ENCODE peak calls at places on chromosomes 4 and X, in five cellular contexts. One of them, this sample, is unnamed.

GRCh38 chrX:40012039-40012799 is 85.5 kb downstream of the BCOR start:
- DNase-seq in choroid plexus epithelial cell: peak
- DNase-seq in RWPE2: no peak
- DNase-seq in lower lobe of right lung: no peak
- DNase-seq in MM.1S: no peak
- DNase-seq in this sample: no peak

GRCh38 chrX:120274958-120275357 is 24.3 kb downstream of the ZBTB33 start:
- DNase-seq in choroid plexus epithelial cell: no peak
- DNase-seq in RWPE2: no peak
- DNase-seq in lower lobe of right lung: no peak
- DNase-seq in MM.1S: no peak
- DNase-seq in this sample: no peak

GRCh38 chr4:108333353-108333920 is 164.7 kb upstream of the LEF1 start:
- DNase-seq in choroid plexus epithelial cell: no peak
- DNase-seq in RWPE2: no peak
- DNase-seq in lower lobe of right lung: no peak
- DNase-seq in MM.1S: no peak
- DNase-seq in this sample: no peak

GRCh38 chr4:136939781-136940180 is 592.5 kb downstream of the PCDH18 start:
- DNase-seq in choroid plexus epithelial cell: no peak
- DNase-seq in RWPE2: no peak
- DNase-seq in lower lobe of right lung: no peak
- DNase-seq in MM.1S: no peak
- DNase-seq in this sample: no peak

GRCh38 chr4:22237846-22238513 is 277.9 kb downstream of the ADGRA3 start:
- DNase-seq in choroid plexus epithelial cell: no peak
- DNase-seq in RWPE2: no peak
- DNase-seq in lower lobe of right lung: no peak
- DNase-seq in MM.1S: peak
- DNase-seq in this sample: no peak

GRCh38 chr4:23114538-23114937 is 421.8 kb downstream of the GBA3 start:
- DNase-seq in choroid plexus epithelial cell: no peak
- DNase-seq in RWPE2: no peak
- DNase-seq in lower lobe of right lung: no peak
- DNase-seq in MM.1S: peak
- DNase-seq in this sample: no peak

GRCh38 chr4:72900952-72901351 is 168.6 kb downstream of the COX18 start:
- DNase-seq in choroid plexus epithelial cell: no peak
- DNase-seq in RWPE2: no peak
- DNase-seq in lower lobe of right lung: no peak
- DNase-seq in MM.1S: no peak
- DNase-seq in this sample: no peak

GRCh38 chrX:11665144-11666040 is at the start of gene ARHGAP6:
- DNase-seq in choroid plexus epithelial cell: peak
- DNase-seq in RWPE2: no peak
- DNase-seq in lower lobe of right lung: peak
- DNase-seq in MM.1S: no peak
- DNase-seq in this sample: peak

GRCh38 chrX:97672608-97673007 is 788.9 kb downstream of the RPA4 start:
- DNase-seq in choroid plexus epithelial cell: no peak
- DNase-seq in RWPE2: no peak
- DNase-seq in lower lobe of right lung: no peak
- DNase-seq in MM.1S: no peak
- DNase-seq in this sample: no peak

GRCh38 chr4:85842540-85842939 is 367.6 kb downstream of the ARHGAP24 start:
- DNase-seq in choroid plexus epithelial cell: no peak
- DNase-seq in RWPE2: no peak
- DNase-seq in lower lobe of right lung: peak
- DNase-seq in MM.1S: no peak
- DNase-seq in this sample: no peak

GRCh38 chr4:8113611-8114343 is 44.8 kb downstream of the ABLIM2 start:
- DNase-seq in choroid plexus epithelial cell: no peak
- DNase-seq in RWPE2: no peak
- DNase-seq in lower lobe of right lung: no peak
- DNase-seq in MM.1S: no peak
- DNase-seq in this sample: peak

GRCh38 chrX:152821145-152821765 is 9.3 kb downstream of the CETN2 start:
- DNase-seq in choroid plexus epithelial cell: peak
- DNase-seq in RWPE2: no peak
- DNase-seq in lower lobe of right lung: no peak
- DNase-seq in MM.1S: peak
- DNase-seq in this sample: no peak

GRCh38 chrX:16042980-16043379 is 80.4 kb upstream of the GRPR start:
- DNase-seq in choroid plexus epithelial cell: no peak
- DNase-seq in RWPE2: no peak
- DNase-seq in lower lobe of right lung: no peak
- DNase-seq in MM.1S: no peak
- DNase-seq in this sample: no peak

GRCh38 chr4:131091896-131092295 is 1995.9 kb downstream of the C4orf33 start:
- DNase-seq in choroid plexus epithelial cell: peak
- DNase-seq in RWPE2: no peak
- DNase-seq in lower lobe of right lung: no peak
- DNase-seq in MM.1S: peak
- DNase-seq in this sample: no peak

GRCh38 chrX:121114691-121115090 is 67.3 kb downstream of the GLUD2 start:
- DNase-seq in choroid plexus epithelial cell: no peak
- DNase-seq in RWPE2: no peak
- DNase-seq in lower lobe of right lung: no peak
- DNase-seq in MM.1S: no peak
- DNase-seq in this sample: no peak

GRCh38 chr4:47368211-47368610 is 95.3 kb downstream of the COMMD8 start:
- DNase-seq in choroid plexus epithelial cell: no peak
- DNase-seq in RWPE2: no peak
- DNase-seq in lower lobe of right lung: no peak
- DNase-seq in MM.1S: no peak
- DNase-seq in this sample: no peak

GRCh38 chr4:13907255-13907751 is 279.8 kb upstream of the BOD1L1 start:
- DNase-seq in choroid plexus epithelial cell: peak
- DNase-seq in RWPE2: no peak
- DNase-seq in lower lobe of right lung: no peak
- DNase-seq in MM.1S: peak
- DNase-seq in this sample: no peak

GRCh38 chrX:74346124-74346523 is 42.1 kb downstream of the ZCCHC13 start:
- DNase-seq in choroid plexus epithelial cell: no peak
- DNase-seq in RWPE2: no peak
- DNase-seq in lower lobe of right lung: no peak
- DNase-seq in MM.1S: no peak
- DNase-seq in this sample: no peak

GRCh38 chrX:357693-358471 is 28.8 kb downstream of the PPP2R3B start:
- DNase-seq in choroid plexus epithelial cell: peak
- DNase-seq in RWPE2: peak
- DNase-seq in lower lobe of right lung: peak
- DNase-seq in MM.1S: no peak
- DNase-seq in this sample: peak

GRCh38 chr4:3369781-3370660 is 71.7 kb upstream of the HGFAC start:
- DNase-seq in choroid plexus epithelial cell: peak
- DNase-seq in RWPE2: no peak
- DNase-seq in lower lobe of right lung: peak
- DNase-seq in MM.1S: peak
- DNase-seq in this sample: no peak

GRCh38 chr4:122456228-122457106 is at the start of gene IL2:
- DNase-seq in choroid plexus epithelial cell: no peak
- DNase-seq in RWPE2: no peak
- DNase-seq in lower lobe of right lung: no peak
- DNase-seq in MM.1S: no peak
- DNase-seq in this sample: no peak

GRCh38 chr4:150136481-150136880 is 58.2 kb downstream of the DCLK2 start:
- DNase-seq in choroid plexus epithelial cell: peak
- DNase-seq in RWPE2: no peak
- DNase-seq in lower lobe of right lung: no peak
- DNase-seq in MM.1S: no peak
- DNase-seq in this sample: no peak

GRCh38 chr4:106473515-106473914 is 104.9 kb upstream of the GIMD1 start:
- DNase-seq in choroid plexus epithelial cell: no peak
- DNase-seq in RWPE2: no peak
- DNase-seq in lower lobe of right lung: no peak
- DNase-seq in MM.1S: no peak
- DNase-seq in this sample: no peak

GRCh38 chr4:171484681-171485080 is 328.5 kb upstream of the GALNTL6 start:
- DNase-seq in choroid plexus epithelial cell: no peak
- DNase-seq in RWPE2: no peak
- DNase-seq in lower lobe of right lung: no peak
- DNase-seq in MM.1S: no peak
- DNase-seq in this sample: no peak

GRCh38 chrX:6678313-6678712 is 143.4 kb upstream of the VCX3A start:
- DNase-seq in choroid plexus epithelial cell: no peak
- DNase-seq in RWPE2: no peak
- DNase-seq in lower lobe of right lung: no peak
- DNase-seq in MM.1S: no peak
- DNase-seq in this sample: no peak

GRCh38 chr4:118224239-118224829 is 128.5 kb downstream of the PRSS12 start:
- DNase-seq in choroid plexus epithelial cell: peak
- DNase-seq in RWPE2: no peak
- DNase-seq in lower lobe of right lung: no peak
- DNase-seq in MM.1S: peak
- DNase-seq in this sample: no peak

GRCh38 chr4:94038195-94038594 is 169.5 kb upstream of the SMARCAD1 start:
- DNase-seq in choroid plexus epithelial cell: peak
- DNase-seq in RWPE2: no peak
- DNase-seq in lower lobe of right lung: no peak
- DNase-seq in MM.1S: no peak
- DNase-seq in this sample: no peak

GRCh38 chrX:42027367-42028025 is 104.1 kb upstream of the CASK start:
- DNase-seq in choroid plexus epithelial cell: no peak
- DNase-seq in RWPE2: no peak
- DNase-seq in lower lobe of right lung: no peak
- DNase-seq in MM.1S: peak
- DNase-seq in this sample: no peak

GRCh38 chrX:118901991-118902390 is 72.4 kb upstream of the LONRF3 start:
- DNase-seq in choroid plexus epithelial cell: no peak
- DNase-seq in RWPE2: no peak
- DNase-seq in lower lobe of right lung: no peak
- DNase-seq in MM.1S: no peak
- DNase-seq in this sample: no peak

GRCh38 chr4:58551676-58552075 is 1441.5 kb upstream of the IGFBP7 start:
- DNase-seq in choroid plexus epithelial cell: no peak
- DNase-seq in RWPE2: no peak
- DNase-seq in lower lobe of right lung: no peak
- DNase-seq in MM.1S: no peak
- DNase-seq in this sample: no peak

GRCh38 chrX:125420809-125421208 is 101.1 kb downstream of the TEX13C start:
- DNase-seq in choroid plexus epithelial cell: no peak
- DNase-seq in RWPE2: no peak
- DNase-seq in lower lobe of right lung: no peak
- DNase-seq in MM.1S: no peak
- DNase-seq in this sample: no peak

GRCh38 chr4:128686810-128687209 is 122.7 kb upstream of the JADE1 start:
- DNase-seq in choroid plexus epithelial cell: no peak
- DNase-seq in RWPE2: no peak
- DNase-seq in lower lobe of right lung: no peak
- DNase-seq in MM.1S: no peak
- DNase-seq in this sample: no peak

GRCh38 chr4:139556071-139556734 is at the start of gene SETD7:
- DNase-seq in choroid plexus epithelial cell: peak
- DNase-seq in RWPE2: peak
- DNase-seq in lower lobe of right lung: peak
- DNase-seq in MM.1S: peak
- DNase-seq in this sample: peak

GRCh38 chr4:78308517-78308916 is 243.1 kb upstream of the ANXA3 start:
- DNase-seq in choroid plexus epithelial cell: no peak
- DNase-seq in RWPE2: no peak
- DNase-seq in lower lobe of right lung: no peak
- DNase-seq in MM.1S: no peak
- DNase-seq in this sample: no peak

GRCh38 chr4:41339812-41340809 is 83.4 kb downstream of the UCHL1 start:
- DNase-seq in choroid plexus epithelial cell: peak
- DNase-seq in RWPE2: no peak
- DNase-seq in lower lobe of right lung: no peak
- DNase-seq in MM.1S: no peak
- DNase-seq in this sample: no peak
- TF ChIP-seq CTCF in choroid plexus epithelial cell: peak
- TF ChIP-seq CTCF in RWPE2: peak
- TF ChIP-seq CTCF in lower lobe of right lung: no peak
- TF ChIP-seq CTCF in MM.1S: no peak
- TF ChIP-seq CTCF in this sample: peak

GRCh38 chr4:25857403-25857802 is 5.4 kb downstream of the SEL1L3 start:
- DNase-seq in choroid plexus epithelial cell: peak
- DNase-seq in RWPE2: no peak
- DNase-seq in lower lobe of right lung: no peak
- DNase-seq in MM.1S: no peak
- DNase-seq in this sample: no peak
- TF ChIP-seq CTCF in choroid plexus epithelial cell: peak
- TF ChIP-seq CTCF in RWPE2: peak
- TF ChIP-seq CTCF in lower lobe of right lung: no peak
- TF ChIP-seq CTCF in MM.1S: no peak
- TF ChIP-seq CTCF in this sample: no peak

DNA sequence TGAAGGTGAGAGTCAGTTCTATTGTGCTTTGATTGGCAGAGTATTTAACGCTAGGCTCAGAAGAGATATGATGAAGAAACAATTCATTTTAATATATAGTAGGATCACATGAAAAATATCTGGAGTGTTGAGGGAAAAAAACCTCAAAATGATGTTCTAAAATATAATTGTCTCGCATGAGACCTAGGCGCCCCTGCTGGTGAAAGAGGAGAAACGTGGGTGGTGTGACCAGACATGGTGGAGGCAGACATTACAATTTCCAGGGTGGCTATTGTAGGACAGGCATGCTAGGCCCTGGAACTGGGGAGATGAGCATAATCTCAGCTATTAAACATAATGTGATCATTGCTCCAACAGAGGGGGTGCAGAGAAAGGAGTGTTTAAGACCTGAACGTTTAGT is 210.0 kb downstream of the HS3ST1 start:
- DNase-seq in choroid plexus epithelial cell: peak
- DNase-seq in RWPE2: no peak
- DNase-seq in lower lobe of right lung: no peak
- DNase-seq in MM.1S: no peak
- DNase-seq in this sample: no peak
- TF ChIP-seq CTCF in choroid plexus epithelial cell: peak
- TF ChIP-seq CTCF in RWPE2: no peak
- TF ChIP-seq CTCF in lower lobe of right lung: no peak
- TF ChIP-seq CTCF in MM.1S: peak
- TF ChIP-seq CTCF in this sample: peak

GRCh38 chr4:6197433-6198174 is 2.7 kb downstream of the JAKMIP1 start:
- DNase-seq in choroid plexus epithelial cell: no peak
- DNase-seq in RWPE2: no peak
- DNase-seq in lower lobe of right lung: no peak
- DNase-seq in MM.1S: no peak
- DNase-seq in this sample: no peak
- TF ChIP-seq CTCF in choroid plexus epithelial cell: no peak
- TF ChIP-seq CTCF in RWPE2: no peak
- TF ChIP-seq CTCF in lower lobe of right lung: no peak
- TF ChIP-seq CTCF in MM.1S: no peak
- TF ChIP-seq CTCF in this sample: no peak

GRCh38 chr4:172666711-172667368 is 501.8 kb upstream of the GALNT7 start:
- DNase-seq in choroid plexus epithelial cell: peak
- DNase-seq in RWPE2: no peak
- DNase-seq in lower lobe of right lung: no peak
- DNase-seq in MM.1S: no peak
- DNase-seq in this sample: no peak
- TF ChIP-seq CTCF in choroid plexus epithelial cell: no peak
- TF ChIP-seq CTCF in RWPE2: no peak
- TF ChIP-seq CTCF in lower lobe of right lung: no peak
- TF ChIP-seq CTCF in MM.1S: no peak
- TF ChIP-seq CTCF in this sample: no peak

GRCh38 chr4:24690436-24690835 is 104.9 kb upstream of the SOD3 start:
- DNase-seq in choroid plexus epithelial cell: peak
- DNase-seq in RWPE2: no peak
- DNase-seq in lower lobe of right lung: no peak
- DNase-seq in MM.1S: no peak
- DNase-seq in this sample: no peak
- TF ChIP-seq CTCF in choroid plexus epithelial cell: no peak
- TF ChIP-seq CTCF in RWPE2: no peak
- TF ChIP-seq CTCF in lower lobe of right lung: no peak
- TF ChIP-seq CTCF in MM.1S: no peak
- TF ChIP-seq CTCF in this sample: no peak